ENCODE peak calls at places on chromosomes 2 and 18, in ten cellular contexts. I, D, M, K, R, G, P, O, H and V are unnamed samples.

GRCh38 chr2:232239956-232240681 is 138.4 kb upstream of the ALPP start:
- DNase-seq in I (no peak), D (no peak), M (no peak), K (no peak), R (no peak), G (peak; percentile 88), P (no peak), O (no peak), H (no peak), V (no peak)

GRCh38 chr2:19786408-19787058 is 115.2 kb downstream of the TTC32 start:
- DNase-seq in I (no peak), D (no peak), M (no peak), K (no peak), R (no peak), G (peak; percentile 59), P (no peak), O (peak; percentile 74), H (no peak), V (no peak)

GRCh38 chr2:174334781-174335604 is at the start of gene SP9:
- DNase-seq in I (peak; percentile 68), D (peak; percentile 94), M (peak; percentile 69), K (no peak), R (no peak), G (no peak), P (no peak), O (no peak), H (peak; percentile 98), V (no peak)

GRCh38 chr2:38168710-38169480 is 92.9 kb upstream of the CYP1B1 start:
- DNase-seq in I (no peak), D (no peak), M (no peak), K (no peak), R (no peak), G (peak; percentile 88), P (no peak), O (no peak), H (no peak), V (no peak)

GRCh38 chr2:239274391-239275001 is 126.3 kb downstream of the HDAC4 start:
- DNase-seq in I (peak; percentile 64), D (no peak), M (no peak), K (no peak), R (peak; percentile 29), G (peak; percentile 24), P (no peak), O (peak; percentile 59), H (peak; percentile 81), V (no peak)

GRCh38 chr2:39660612-39661196 is 5.0 kb upstream of the TMEM178A start:
- DNase-seq in I (no peak), D (no peak), M (no peak), K (no peak), R (no peak), G (no peak), P (no peak), O (peak; percentile 11), H (no peak), V (no peak)

GRCh38 chr2:228131833-228132232 is 49.7 kb downstream of the SPHKAP start:
- DNase-seq in I (no peak), D (no peak), M (no peak), K (no peak), R (no peak), G (no peak), P (no peak), O (no peak), H (no peak), V (no peak)

GRCh38 chr2:230678451-230678850 is 34.2 kb upstream of the CAB39 start:
- DNase-seq in I (no peak), D (no peak), M (no peak), K (no peak), R (no peak), G (no peak), P (no peak), O (no peak), H (no peak), V (no peak)

GRCh38 chr2:240914645-240915525 is 8.7 kb downstream of the CROCC2 start:
- DNase-seq in I (no peak), D (no peak), M (no peak), K (no peak), R (no peak), G (no peak), P (no peak), O (no peak), H (peak; percentile 71), V (no peak)

GRCh38 chr2:47512581-47513083 is 109.7 kb downstream of the MSH2 start:
- DNase-seq in I (no peak), D (peak; percentile 23), M (no peak), K (no peak), R (no peak), G (peak; percentile 27), P (no peak), O (peak; percentile 19), H (peak; percentile 63), V (peak; percentile 53)

GRCh38 chr2:127776122-127776780 is 34.7 kb downstream of the WDR33 start:
- DNase-seq in I (no peak), D (no peak), M (no peak), K (no peak), R (no peak), G (no peak), P (no peak), O (no peak), H (no peak), V (no peak)

GRCh38 chr2:16620590-16620989 is 45.0 kb downstream of the CYRIA start:
- DNase-seq in I (no peak), D (no peak), M (no peak), K (no peak), R (no peak), G (peak; percentile 57), P (no peak), O (no peak), H (no peak), V (no peak)

GRCh38 chr18:79794851-79795250 is 2.9 kb upstream of the KCNG2 start:
- DNase-seq in I (no peak), D (no peak), M (no peak), K (no peak), R (no peak), G (no peak), P (no peak), O (no peak), H (no peak), V (no peak)

GRCh38 chr2:233448220-233448559 is 93.9 kb downstream of the DGKD start:
- DNase-seq in I (no peak), D (no peak), M (no peak), K (no peak), R (no peak), G (no peak), P (no peak), O (peak; percentile 22), H (peak; percentile 84), V (no peak)

GRCh38 chr2:38485734-38486133 is 108.7 kb upstream of the ATL2 start:
- DNase-seq in I (no peak), D (no peak), M (no peak), K (no peak), R (no peak), G (no peak), P (no peak), O (no peak), H (no peak), V (no peak)

GRCh38 chr2:218832520-218832919 is 917 bp upstream of the PRKAG3 start:
- DNase-seq in I (peak; percentile 24), D (no peak), M (no peak), K (no peak), R (no peak), G (no peak), P (no peak), O (peak; percentile 37), H (no peak), V (no peak)

GRCh38 chr2:64393611-64394010 is 60.4 kb upstream of the LGALSL start:
- DNase-seq in I (no peak), D (no peak), M (no peak), K (no peak), R (no peak), G (no peak), P (no peak), O (no peak), H (no peak), V (no peak)

GRCh38 chr2:21042958-21043743 is 722 bp downstream of the APOB start:
- DNase-seq in I (no peak), D (peak; percentile 57), M (peak; percentile 27), K (peak; percentile 69), R (peak; percentile 74), G (peak; percentile 5), P (peak; percentile 21), O (peak; percentile 65), H (peak; percentile 87), V (peak; percentile 11)

GRCh38 chr18:45456076-45457066 is 158.9 kb upstream of the SLC14A2 start:
- DNase-seq in I (no peak), D (no peak), M (no peak), K (no peak), R (no peak), G (no peak), P (no peak), O (no peak), H (no peak), V (peak; percentile 1)

GRCh38 chr2:29013046-29013780 is 32.1 kb downstream of the TOGARAM2 start:
- DNase-seq in I (no peak), D (no peak), M (no peak), K (no peak), R (no peak), G (no peak), P (no peak), O (no peak), H (no peak), V (no peak)

GRCh38 chr18:2199060-2199459 is 372.2 kb downstream of the METTL4 start:
- DNase-seq in I (no peak), D (no peak), M (no peak), K (no peak), R (no peak), G (no peak), P (no peak), O (no peak), H (no peak), V (no peak)

GRCh38 chr2:102975996-102976636 is 214.3 kb downstream of the TMEM182 start:
- DNase-seq in I (no peak), D (peak; percentile 49), M (no peak), K (no peak), R (no peak), G (peak; percentile 34), P (no peak), O (no peak), H (peak; percentile 53), V (no peak)

GRCh38 chr2:55161295-55162210 is 70.5 kb downstream of the CLHC1 start:
- DNase-seq in I (peak; percentile 48), D (no peak), M (peak; percentile 58), K (no peak), R (no peak), G (no peak), P (no peak), O (peak; percentile 35), H (no peak), V (peak; percentile 52)

GRCh38 chr2:149431337-149431736 is 101.0 kb downstream of the LYPD6 start:
- DNase-seq in I (peak; percentile 39), D (no peak), M (no peak), K (no peak), R (no peak), G (no peak), P (no peak), O (no peak), H (no peak), V (no peak)

GRCh38 chr18:58484989-58485962 is 143.6 kb downstream of the ALPK2 start:
- DNase-seq in I (no peak), D (peak; percentile 43), M (no peak), K (no peak), R (no peak), G (no peak), P (no peak), O (no peak), H (peak; percentile 61), V (no peak)